ENCODE peak calls at places on chromosome 6, in nine cellular contexts. O, Y, P, V, U, M, L, S and I are unnamed samples.

GRCh38 chr6:52603000-52603795 is 26.3 kb upstream of the TRAM2 start:
- DNase-seq in L (no peak), P (peak; percentile 14), Y (no peak), M (no peak), S (peak; percentile 67), O (no peak), U (no peak), V (no peak), I (no peak)

GRCh38 chr6:27948237-27948636 is 8.8 kb upstream of the OR2B6 start:
- DNase-seq in O (no peak), M (no peak), L (no peak), U (no peak), V (no peak), S (no peak), Y (no peak), P (no peak), I (no peak)

GRCh38 chr6:26594730-26595632 is 1.8 kb upstream of the ABT1 start:
- DNase-seq in S (peak; percentile 60), P (peak; percentile 9), V (peak; percentile 12), L (no peak), Y (peak; percentile 45), M (no peak), O (peak; percentile 37), U (no peak), I (peak; percentile 59)

GRCh38 chr6:11094411-11094851 is 797 bp downstream of the SMIM13 start:
- DNase-seq in M (peak; percentile 80), V (peak; percentile 11), Y (peak; percentile 65), S (peak; percentile 78), L (no peak), U (peak; percentile 20), P (peak; percentile 51), O (peak; percentile 66), I (peak; percentile 64)

GRCh38 chr6:111992851-111993250 is 61.1 kb upstream of the CCN6 start:
- DNase-seq in M (no peak), U (no peak), L (no peak), Y (no peak), O (no peak), V (no peak), P (no peak), S (peak; percentile 56), I (no peak)

GRCh38 chr6:106300944-106301343 is 24.6 kb downstream of the ATG5 start:
- DNase-seq in Y (peak; percentile 29), S (peak; percentile 50), L (no peak), V (no peak), O (no peak), M (no peak), P (peak; percentile 56), U (no peak), I (peak; percentile 55)

GRCh38 chr6:148351277-148351676 is 8.6 kb downstream of the SASH1 start:
- DNase-seq in Y (no peak), S (no peak), O (no peak), V (no peak), L (no peak), U (no peak), P (no peak), M (no peak), I (no peak)

GRCh38 chr6:116543149-116543548 is 2.3 kb downstream of the TRAPPC3L start:
- DNase-seq in S (no peak), U (no peak), V (no peak), L (no peak), P (no peak), Y (no peak), O (no peak), M (no peak), I (no peak)

GRCh38 chr6:125340946-125341345 is 39.2 kb upstream of the HDDC2 start:
- DNase-seq in O (no peak), U (no peak), V (no peak), M (no peak), Y (no peak), L (no peak), S (no peak), P (no peak), I (no peak)

GRCh38 chr6:159759645-159760044 is 2.2 kb upstream of the ACAT2 start:
- DNase-seq in V (no peak), P (no peak), S (no peak), L (no peak), O (no peak), Y (no peak), U (no peak), M (no peak), I (no peak)

GRCh38 chr6:6688951-6689350 is 100.4 kb downstream of the LY86 start:
- DNase-seq in V (no peak), L (no peak), U (no peak), O (no peak), S (no peak), Y (no peak), M (no peak), P (no peak), I (no peak)

GRCh38 chr6:163711071-163711470 is 296.6 kb downstream of the QKI start:
- DNase-seq in P (no peak), V (no peak), Y (no peak), M (no peak), S (peak; percentile 22), O (no peak), L (no peak), U (no peak), I (no peak)

GRCh38 chr6:106114492-106114891 is 28.4 kb downstream of the PRDM1 start:
- DNase-seq in Y (no peak), M (no peak), P (no peak), L (no peak), V (no peak), U (no peak), O (no peak), S (no peak), I (no peak)

GRCh38 chr6:20439558-20439957 is 37.9 kb downstream of the E2F3 start:
- DNase-seq in Y (no peak), P (no peak), L (no peak), U (no peak), V (no peak), M (no peak), S (no peak), O (no peak), I (no peak)

GRCh38 chr6:139230421-139230840 is 61.4 kb downstream of the TXLNB start:
- DNase-seq in U (peak; percentile 59), M (no peak), Y (peak; percentile 59), O (no peak), P (peak; percentile 87), L (no peak), V (peak; percentile 95), S (peak; percentile 52), I (peak; percentile 15)